ENCODE peak calls at places on chromosomes 3 and 15, in six cellular contexts. One of them, this sample, is unnamed.

GRCh38 chr3:50272911-50273688 is 4.2 kb downstream of the SEMA3B start:
- DNase-seq in GM13977: peak
- DNase-seq in right atrium auricular region: peak
- DNase-seq in astrocyte of the cerebellum: no peak
- DNase-seq in neural crest cell: peak
- DNase-seq in activated CD8-positive, alpha-beta T cell treated with anti-CD3 and anti-CD28 coated beads for 36 hours: peak
- DNase-seq in this sample: peak

GRCh38 chr3:73041537-73041936 is 19.9 kb upstream of the EBLN2 start:
- DNase-seq in GM13977: no peak
- DNase-seq in right atrium auricular region: no peak
- DNase-seq in astrocyte of the cerebellum: no peak
- DNase-seq in neural crest cell: no peak
- DNase-seq in activated CD8-positive, alpha-beta T cell treated with anti-CD3 and anti-CD28 coated beads for 36 hours: no peak
- DNase-seq in this sample: no peak

GRCh38 chr3:136251511-136251910 is 1.4 kb downstream of the PCCB start:
- DNase-seq in GM13977: peak
- DNase-seq in right atrium auricular region: no peak
- DNase-seq in astrocyte of the cerebellum: no peak
- DNase-seq in neural crest cell: no peak
- DNase-seq in activated CD8-positive, alpha-beta T cell treated with anti-CD3 and anti-CD28 coated beads for 36 hours: no peak
- DNase-seq in this sample: no peak

GRCh38 chr3:36373084-36373483 is 7.2 kb upstream of the STAC start:
- DNase-seq in GM13977: no peak
- DNase-seq in right atrium auricular region: no peak
- DNase-seq in astrocyte of the cerebellum: peak
- DNase-seq in neural crest cell: no peak
- DNase-seq in activated CD8-positive, alpha-beta T cell treated with anti-CD3 and anti-CD28 coated beads for 36 hours: no peak
- DNase-seq in this sample: no peak

GRCh38 chr3:169179193-169180122 is 484.1 kb downstream of the MECOM start:
- DNase-seq in GM13977: no peak
- DNase-seq in right atrium auricular region: no peak
- DNase-seq in astrocyte of the cerebellum: no peak
- DNase-seq in neural crest cell: no peak
- DNase-seq in activated CD8-positive, alpha-beta T cell treated with anti-CD3 and anti-CD28 coated beads for 36 hours: no peak
- DNase-seq in this sample: no peak

GRCh38 chr3:196792771-196793170 is 53.1 kb downstream of the PAK2 start:
- DNase-seq in GM13977: no peak
- DNase-seq in right atrium auricular region: no peak
- DNase-seq in astrocyte of the cerebellum: no peak
- DNase-seq in neural crest cell: no peak
- DNase-seq in activated CD8-positive, alpha-beta T cell treated with anti-CD3 and anti-CD28 coated beads for 36 hours: no peak
- DNase-seq in this sample: no peak

GRCh38 chr15:67967871-67968423 is 86.2 kb upstream of the PIAS1 start:
- DNase-seq in GM13977: peak
- DNase-seq in right atrium auricular region: peak
- DNase-seq in astrocyte of the cerebellum: no peak
- DNase-seq in neural crest cell: peak
- DNase-seq in activated CD8-positive, alpha-beta T cell treated with anti-CD3 and anti-CD28 coated beads for 36 hours: peak
- DNase-seq in this sample: peak

GRCh38 chr15:60745469-60745971 is 266.6 kb upstream of the ICE2 start:
- DNase-seq in GM13977: no peak
- DNase-seq in right atrium auricular region: peak
- DNase-seq in astrocyte of the cerebellum: peak
- DNase-seq in neural crest cell: no peak
- DNase-seq in activated CD8-positive, alpha-beta T cell treated with anti-CD3 and anti-CD28 coated beads for 36 hours: no peak
- DNase-seq in this sample: no peak

GRCh38 chr15:70383856-70384255 is 286.1 kb upstream of the TLE3 start:
- DNase-seq in GM13977: no peak
- DNase-seq in right atrium auricular region: no peak
- DNase-seq in astrocyte of the cerebellum: no peak
- DNase-seq in neural crest cell: no peak
- DNase-seq in activated CD8-positive, alpha-beta T cell treated with anti-CD3 and anti-CD28 coated beads for 36 hours: no peak
- DNase-seq in this sample: no peak

GRCh38 chr3:47634996-47635395 is 56.3 kb upstream of the CSPG5 start:
- DNase-seq in GM13977: no peak
- DNase-seq in right atrium auricular region: no peak
- DNase-seq in astrocyte of the cerebellum: no peak
- DNase-seq in neural crest cell: no peak
- DNase-seq in activated CD8-positive, alpha-beta T cell treated with anti-CD3 and anti-CD28 coated beads for 36 hours: no peak
- DNase-seq in this sample: no peak

GRCh38 chr3:41301548-41301947 is 102.2 kb downstream of the CTNNB1 start:
- DNase-seq in GM13977: no peak
- DNase-seq in right atrium auricular region: no peak
- DNase-seq in astrocyte of the cerebellum: no peak
- DNase-seq in neural crest cell: no peak
- DNase-seq in activated CD8-positive, alpha-beta T cell treated with anti-CD3 and anti-CD28 coated beads for 36 hours: no peak
- DNase-seq in this sample: no peak

GRCh38 chr3:189361103-189361835 is 189.5 kb downstream of the TPRG1 start:
- DNase-seq in GM13977: no peak
- DNase-seq in right atrium auricular region: no peak
- DNase-seq in astrocyte of the cerebellum: no peak
- DNase-seq in neural crest cell: no peak
- DNase-seq in activated CD8-positive, alpha-beta T cell treated with anti-CD3 and anti-CD28 coated beads for 36 hours: no peak
- DNase-seq in this sample: no peak

GRCh38 chr3:140018556-140018955 is 83.6 kb downstream of the CLSTN2 start:
- DNase-seq in GM13977: no peak
- DNase-seq in right atrium auricular region: no peak
- DNase-seq in astrocyte of the cerebellum: no peak
- DNase-seq in neural crest cell: no peak
- DNase-seq in activated CD8-positive, alpha-beta T cell treated with anti-CD3 and anti-CD28 coated beads for 36 hours: no peak
- DNase-seq in this sample: no peak

GRCh38 chr3:20696393-20697045 is 510.5 kb upstream of the SGO1 start:
- DNase-seq in GM13977: no peak
- DNase-seq in right atrium auricular region: no peak
- DNase-seq in astrocyte of the cerebellum: no peak
- DNase-seq in neural crest cell: no peak
- DNase-seq in activated CD8-positive, alpha-beta T cell treated with anti-CD3 and anti-CD28 coated beads for 36 hours: no peak
- DNase-seq in this sample: no peak

GRCh38 chr3:45677841-45678240 is 11.4 kb upstream of the SACM1L start:
- DNase-seq in GM13977: no peak
- DNase-seq in right atrium auricular region: no peak
- DNase-seq in astrocyte of the cerebellum: no peak
- DNase-seq in neural crest cell: no peak
- DNase-seq in activated CD8-positive, alpha-beta T cell treated with anti-CD3 and anti-CD28 coated beads for 36 hours: no peak
- DNase-seq in this sample: no peak

GRCh38 chr3:29536016-29536736 is 255.3 kb downstream of the RBMS3 start:
- DNase-seq in GM13977: no peak
- DNase-seq in right atrium auricular region: no peak
- DNase-seq in astrocyte of the cerebellum: no peak
- DNase-seq in neural crest cell: no peak
- DNase-seq in activated CD8-positive, alpha-beta T cell treated with anti-CD3 and anti-CD28 coated beads for 36 hours: no peak
- DNase-seq in this sample: no peak

GRCh38 chr3:177441281-177441812 is 244.1 kb upstream of the TBL1XR1 start:
- DNase-seq in GM13977: no peak
- DNase-seq in right atrium auricular region: no peak
- DNase-seq in astrocyte of the cerebellum: no peak
- DNase-seq in neural crest cell: no peak
- DNase-seq in activated CD8-positive, alpha-beta T cell treated with anti-CD3 and anti-CD28 coated beads for 36 hours: no peak
- DNase-seq in this sample: no peak

GRCh38 chr3:190566043-190566933 is 52.4 kb downstream of the IL1RAP start:
- DNase-seq in GM13977: no peak
- DNase-seq in right atrium auricular region: peak
- DNase-seq in astrocyte of the cerebellum: peak
- DNase-seq in neural crest cell: no peak
- DNase-seq in activated CD8-positive, alpha-beta T cell treated with anti-CD3 and anti-CD28 coated beads for 36 hours: peak
- DNase-seq in this sample: peak

GRCh38 chr3:23235264-23235663 is 32.1 kb downstream of the UBE2E2 start:
- DNase-seq in GM13977: no peak
- DNase-seq in right atrium auricular region: no peak
- DNase-seq in astrocyte of the cerebellum: no peak
- DNase-seq in neural crest cell: no peak
- DNase-seq in activated CD8-positive, alpha-beta T cell treated with anti-CD3 and anti-CD28 coated beads for 36 hours: no peak
- DNase-seq in this sample: no peak

GRCh38 chr3:107441617-107442016 is 64.4 kb downstream of the CCDC54 start:
- DNase-seq in GM13977: no peak
- DNase-seq in right atrium auricular region: no peak
- DNase-seq in astrocyte of the cerebellum: no peak
- DNase-seq in neural crest cell: no peak
- DNase-seq in activated CD8-positive, alpha-beta T cell treated with anti-CD3 and anti-CD28 coated beads for 36 hours: no peak
- DNase-seq in this sample: no peak

GRCh38 chr15:84818221-84819131 is 1.3 kb downstream of the ALPK3 start:
- DNase-seq in GM13977: no peak
- DNase-seq in right atrium auricular region: peak
- DNase-seq in astrocyte of the cerebellum: no peak
- DNase-seq in neural crest cell: peak
- DNase-seq in activated CD8-positive, alpha-beta T cell treated with anti-CD3 and anti-CD28 coated beads for 36 hours: peak
- DNase-seq in this sample: peak

DNA sequence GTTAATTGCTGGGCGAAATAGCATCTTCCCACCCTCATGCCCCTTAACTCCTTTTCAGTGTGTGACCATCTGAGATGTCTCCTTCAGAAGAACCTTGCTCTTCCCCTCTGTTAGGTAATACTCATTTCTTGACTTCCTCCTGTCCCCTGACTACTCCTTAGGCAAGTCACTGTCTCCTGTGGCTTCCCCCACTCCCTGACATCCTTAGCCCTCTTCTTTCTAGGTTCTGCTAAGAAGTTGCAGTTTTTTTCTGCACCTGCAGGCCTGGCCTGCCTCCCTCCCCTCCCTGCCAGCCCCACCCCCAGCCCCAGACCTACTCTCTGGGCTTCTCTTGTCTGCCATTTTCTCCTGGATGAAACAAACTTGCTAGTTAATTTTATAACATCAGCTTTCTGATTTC is 15.2 kb upstream of the EID1 start:
- DNase-seq in GM13977: peak
- DNase-seq in right atrium auricular region: no peak
- DNase-seq in astrocyte of the cerebellum: no peak
- DNase-seq in neural crest cell: no peak
- DNase-seq in activated CD8-positive, alpha-beta T cell treated with anti-CD3 and anti-CD28 coated beads for 36 hours: peak
- DNase-seq in this sample: no peak
- TF ChIP-seq CTCF in GM13977: no peak
- TF ChIP-seq CTCF in right atrium auricular region: no peak
- TF ChIP-seq CTCF in astrocyte of the cerebellum: no peak
- TF ChIP-seq CTCF in neural crest cell: no peak
- TF ChIP-seq CTCF in activated CD8-positive, alpha-beta T cell treated with anti-CD3 and anti-CD28 coated beads for 36 hours: no peak
- TF ChIP-seq CTCF in this sample: no peak

GRCh38 chr15:36256258-36256825 is 323.1 kb upstream of the CDIN1 start:
- DNase-seq in GM13977: no peak
- DNase-seq in right atrium auricular region: no peak
- DNase-seq in astrocyte of the cerebellum: no peak
- DNase-seq in neural crest cell: peak
- DNase-seq in activated CD8-positive, alpha-beta T cell treated with anti-CD3 and anti-CD28 coated beads for 36 hours: no peak
- DNase-seq in this sample: no peak

GRCh38 chr15:36254446-36254845 is 325.0 kb upstream of the CDIN1 start:
- DNase-seq in GM13977: no peak
- DNase-seq in right atrium auricular region: no peak
- DNase-seq in astrocyte of the cerebellum: no peak
- DNase-seq in neural crest cell: no peak
- DNase-seq in activated CD8-positive, alpha-beta T cell treated with anti-CD3 and anti-CD28 coated beads for 36 hours: no peak
- DNase-seq in this sample: no peak

GRCh38 chr15:36252117-36252711 is 327.2 kb upstream of the CDIN1 start:
- DNase-seq in GM13977: no peak
- DNase-seq in right atrium auricular region: no peak
- DNase-seq in astrocyte of the cerebellum: no peak
- DNase-seq in neural crest cell: no peak
- DNase-seq in activated CD8-positive, alpha-beta T cell treated with anti-CD3 and anti-CD28 coated beads for 36 hours: no peak
- DNase-seq in this sample: no peak

GRCh38 chr15:36251450-36251849 is 328.0 kb upstream of the CDIN1 start:
- DNase-seq in GM13977: no peak
- DNase-seq in right atrium auricular region: no peak
- DNase-seq in astrocyte of the cerebellum: no peak
- DNase-seq in neural crest cell: no peak
- DNase-seq in activated CD8-positive, alpha-beta T cell treated with anti-CD3 and anti-CD28 coated beads for 36 hours: no peak
- DNase-seq in this sample: no peak
- TF ChIP-seq CTCF in GM13977: no peak
- TF ChIP-seq CTCF in right atrium auricular region: no peak
- TF ChIP-seq CTCF in astrocyte of the cerebellum: no peak
- TF ChIP-seq CTCF in neural crest cell: no peak
- TF ChIP-seq CTCF in activated CD8-positive, alpha-beta T cell treated with anti-CD3 and anti-CD28 coated beads for 36 hours: no peak
- TF ChIP-seq CTCF in this sample: no peak

GRCh38 chr3:170978335-170978745 is 48.2 kb downstream of the SLC2A2 start:
- DNase-seq in GM13977: no peak
- DNase-seq in right atrium auricular region: no peak
- DNase-seq in astrocyte of the cerebellum: no peak
- DNase-seq in neural crest cell: no peak
- DNase-seq in activated CD8-positive, alpha-beta T cell treated with anti-CD3 and anti-CD28 coated beads for 36 hours: no peak
- DNase-seq in this sample: no peak

GRCh38 chr3:170977911-170978310 is 48.6 kb downstream of the SLC2A2 start:
- DNase-seq in GM13977: no peak
- DNase-seq in right atrium auricular region: no peak
- DNase-seq in astrocyte of the cerebellum: no peak
- DNase-seq in neural crest cell: no peak
- DNase-seq in activated CD8-positive, alpha-beta T cell treated with anti-CD3 and anti-CD28 coated beads for 36 hours: no peak
- DNase-seq in this sample: no peak

GRCh38 chr3:170976190-170976519 is 50.4 kb downstream of the SLC2A2 start:
- DNase-seq in GM13977: no peak
- DNase-seq in right atrium auricular region: no peak
- DNase-seq in astrocyte of the cerebellum: no peak
- DNase-seq in neural crest cell: no peak
- DNase-seq in activated CD8-positive, alpha-beta T cell treated with anti-CD3 and anti-CD28 coated beads for 36 hours: no peak
- DNase-seq in this sample: no peak

GRCh38 chr3:170982733-170983132 is 43.8 kb downstream of the SLC2A2 start:
- DNase-seq in GM13977: no peak
- DNase-seq in right atrium auricular region: no peak
- DNase-seq in astrocyte of the cerebellum: no peak
- DNase-seq in neural crest cell: no peak
- DNase-seq in activated CD8-positive, alpha-beta T cell treated with anti-CD3 and anti-CD28 coated beads for 36 hours: no peak
- DNase-seq in this sample: no peak

GRCh38 chr3:170980399-170980798 is 46.1 kb downstream of the SLC2A2 start:
- DNase-seq in GM13977: no peak
- DNase-seq in right atrium auricular region: no peak
- DNase-seq in astrocyte of the cerebellum: no peak
- DNase-seq in neural crest cell: no peak
- DNase-seq in activated CD8-positive, alpha-beta T cell treated with anti-CD3 and anti-CD28 coated beads for 36 hours: no peak
- DNase-seq in this sample: no peak
- TF ChIP-seq CTCF in GM13977: no peak
- TF ChIP-seq CTCF in right atrium auricular region: no peak
- TF ChIP-seq CTCF in astrocyte of the cerebellum: no peak
- TF ChIP-seq CTCF in neural crest cell: peak
- TF ChIP-seq CTCF in activated CD8-positive, alpha-beta T cell treated with anti-CD3 and anti-CD28 coated beads for 36 hours: peak
- TF ChIP-seq CTCF in this sample: peak

DNA sequence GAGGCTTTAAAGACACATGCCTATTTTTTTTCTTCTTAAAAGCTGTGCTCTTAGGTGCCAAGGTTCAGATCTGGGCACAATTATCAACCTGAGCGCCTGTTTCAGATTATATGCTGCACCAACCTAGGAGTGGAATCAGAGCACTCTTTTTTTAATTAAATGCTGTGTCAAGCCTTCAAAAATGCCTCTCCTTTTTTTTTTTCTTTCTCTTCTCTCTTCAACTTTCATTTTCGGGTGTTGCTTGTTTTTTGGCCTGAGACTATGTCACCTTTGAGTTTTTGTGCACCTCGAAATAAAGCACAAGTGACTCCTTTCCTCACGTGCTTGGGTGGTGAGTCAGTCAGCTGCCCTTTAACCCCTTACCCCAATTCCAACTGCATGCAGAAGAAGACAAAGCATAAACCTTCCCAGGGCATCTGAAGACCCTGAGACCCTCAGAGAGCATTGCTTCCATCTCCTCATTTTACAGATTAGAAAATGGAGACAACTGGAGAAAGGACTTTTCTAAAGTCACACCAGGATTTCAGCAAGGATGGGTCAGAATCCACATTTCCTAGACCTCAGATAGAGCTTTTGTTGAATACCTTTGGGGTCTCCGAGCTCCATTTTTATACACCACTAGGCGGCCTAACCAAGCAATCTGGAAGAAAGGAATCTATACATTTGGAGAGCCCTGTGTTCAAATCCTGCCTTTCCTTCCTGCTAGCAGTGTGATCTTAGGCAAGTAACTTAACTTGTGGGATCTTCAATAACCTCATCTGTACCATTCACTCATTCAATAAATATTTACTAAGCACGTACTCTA is 631 bp upstream of the PRICKLE2 start:
- DNase-seq in GM13977: no peak
- DNase-seq in right atrium auricular region: no peak
- DNase-seq in astrocyte of the cerebellum: no peak
- DNase-seq in neural crest cell: no peak
- DNase-seq in activated CD8-positive, alpha-beta T cell treated with anti-CD3 and anti-CD28 coated beads for 36 hours: no peak
- DNase-seq in this sample: no peak
- TF ChIP-seq CTCF in GM13977: no peak
- TF ChIP-seq CTCF in right atrium auricular region: no peak
- TF ChIP-seq CTCF in astrocyte of the cerebellum: no peak
- TF ChIP-seq CTCF in neural crest cell: no peak
- TF ChIP-seq CTCF in activated CD8-positive, alpha-beta T cell treated with anti-CD3 and anti-CD28 coated beads for 36 hours: no peak
- TF ChIP-seq CTCF in this sample: peak